ENCODE peak calls at places on chromosomes 5 and 9, in five cellular contexts. T, Q, W, X and R are unnamed samples.

GRCh38 chr5:113488645-113489184 is 462 bp upstream of the MCC start:
- DNase-seq in Q (no peak), T (peak; percentile 8), W (no peak), X (no peak), R (no peak)

GRCh38 chr9:107243757-107244156 is 39.3 kb upstream of the RAD23B start:
- DNase-seq in W (no peak), T (peak; percentile 42), Q (no peak), X (peak; percentile 32), R (no peak)

GRCh38 chr5:143051244-143052058 is 281.3 kb downstream of the ARHGAP26 start:
- DNase-seq in W (no peak), T (peak; percentile 91), X (peak; percentile 96), Q (no peak), R (no peak)

GRCh38 chr9:38671372-38671731 is 48.6 kb downstream of the FAM240B start:
- DNase-seq in T (no peak), W (no peak), Q (no peak), X (no peak), R (no peak)

GRCh38 chr5:52560366-52560765 is 227.3 kb upstream of the ITGA1 start:
- DNase-seq in W (no peak), X (peak; percentile 36), Q (peak; percentile 37), T (peak; percentile 6), R (peak; percentile 53)

GRCh38 chr9:86500667-86501435 is 146.6 kb upstream of the TUT7 start:
- DNase-seq in W (peak; percentile 45), X (peak; percentile 90), Q (no peak), T (peak; percentile 91), R (no peak)

GRCh38 chr9:136944094-136944518 is 432 bp downstream of the FBXW5 start:
- DNase-seq in Q (peak; percentile 51), W (peak; percentile 91), T (peak; percentile 60), X (peak; percentile 85), R (no peak)

GRCh38 chr9:98766548-98766947 is 29.8 kb downstream of the ANKS6 start:
- DNase-seq in X (peak; percentile 42), Q (no peak), W (no peak), T (peak; percentile 43), R (no peak)

GRCh38 chr5:11075010-11075860 is 314.2 kb upstream of the DAP start:
- DNase-seq in T (no peak), X (no peak), Q (peak; percentile 57), W (no peak), R (peak; percentile 58)

GRCh38 chr9:133122167-133122550 is 1.1 kb upstream of the RALGDS start:
- DNase-seq in W (no peak), X (no peak), T (no peak), Q (peak; percentile 17), R (no peak)

GRCh38 chr9:95250462-95251058 is 66.9 kb downstream of the FANCC start:
- DNase-seq in X (no peak), W (no peak), T (peak; percentile 6), Q (no peak), R (no peak)